ENCODE peak calls at places on chromosome 4, in nine cellular contexts. O is psoas muscle, H is upper lobe of left lung, G is ascending aorta, S is aorta, E is cardiac muscle cell, A is mesendoderm, L is body of pancreas, K is prostate gland. U is an unnamed sample.

GRCh38 chr4:141275834-141276233 is 55.1 kb downstream of the ZNF330 start:
- DNase-seq in E (no peak), O (no peak), H (no peak), K (no peak), G (no peak), L (no peak), A (peak; percentile 36), S (no peak), U (no peak)

GRCh38 chr4:182593413-182593812 is 323.8 kb downstream of the DCTD start:
- DNase-seq in E (no peak), S (no peak), K (no peak), L (no peak), O (no peak), G (no peak), A (peak; percentile 23), H (no peak), U (no peak)

GRCh38 chr4:83651846-83652245 is 115.9 kb downstream of the GPAT3 start:
- DNase-seq in E (no peak), O (no peak), H (no peak), L (no peak), G (no peak), A (no peak), S (no peak), K (no peak), U (no peak)

GRCh38 chr4:84875636-84876371 is 90.7 kb downstream of the WDFY3 start:
- DNase-seq in G (no peak), A (peak; percentile 66), S (no peak), H (no peak), L (no peak), K (no peak), O (no peak), E (no peak), U (no peak)

GRCh38 chr4:185352741-185353140 is 43.0 kb downstream of the LRP2BP start:
- DNase-seq in L (no peak), H (no peak), S (no peak), E (no peak), G (no peak), O (no peak), A (no peak), K (no peak), U (no peak)

GRCh38 chr4:75948822-75949444 is 8.1 kb upstream of the NAAA start:
- DNase-seq in E (no peak), O (no peak), G (no peak), K (no peak), S (no peak), H (no peak), L (no peak), A (no peak), U (no peak)

GRCh38 chr4:158025131-158025530 is 147.7 kb downstream of the GASK1B start:
- DNase-seq in E (no peak), G (no peak), S (no peak), L (no peak), A (no peak), O (no peak), H (no peak), K (no peak), U (no peak)

GRCh38 chr4:79650794-79651431 is 242.9 kb upstream of the GK2 start:
- DNase-seq in K (no peak), H (no peak), O (no peak), G (no peak), L (no peak), A (peak; percentile 64), S (no peak), E (no peak), U (no peak)

DNA sequence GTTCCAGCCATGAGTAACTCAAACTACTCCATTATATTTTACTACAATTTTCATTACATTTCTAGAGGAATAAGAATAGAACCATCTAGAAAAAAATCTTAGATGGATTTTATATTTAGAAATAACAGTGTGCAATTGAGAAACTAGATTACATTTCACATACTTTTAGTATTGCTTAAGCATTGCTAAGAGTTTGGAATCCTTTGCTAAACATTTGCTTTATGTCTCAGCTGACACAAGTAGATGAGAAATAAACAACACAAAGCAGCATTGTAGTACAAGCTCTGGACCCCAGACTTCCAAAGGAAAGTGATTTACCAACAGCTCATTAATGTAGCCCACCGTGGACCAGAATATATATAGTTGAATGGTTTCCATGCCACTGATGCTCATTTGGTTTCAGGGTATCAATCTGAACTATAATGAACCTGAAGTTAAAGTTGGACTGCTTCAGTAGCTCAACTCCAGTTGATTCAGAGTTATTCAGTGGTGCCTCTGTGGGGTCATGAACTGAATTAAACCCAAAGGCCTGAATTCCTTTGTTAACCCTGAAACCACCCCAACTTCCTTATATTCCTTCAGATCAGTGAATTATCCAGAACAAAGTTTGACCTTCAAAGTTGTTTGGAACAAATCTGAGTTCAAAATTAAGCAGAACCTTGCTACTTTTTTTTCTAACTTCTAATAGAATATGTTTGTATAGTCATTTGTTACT is 132.1 kb upstream of the NEIL3 start:
- DNase-seq in A (no peak), E (no peak), S (no peak), K (no peak), G (no peak), O (no peak), H (no peak), L (no peak), U (no peak)
- H3K27ac ChIP-seq in A (no peak overlapping the region), E (no peak overlapping the region), S (peak overlapping the region; percentile 51), K (no peak overlapping the region), G (peak overlapping the region; percentile 12), O (no peak overlapping the region), H (no peak overlapping the region), L (peak overlapping the region; percentile 7), U (peak overlapping the region; percentile 2)

DNA sequence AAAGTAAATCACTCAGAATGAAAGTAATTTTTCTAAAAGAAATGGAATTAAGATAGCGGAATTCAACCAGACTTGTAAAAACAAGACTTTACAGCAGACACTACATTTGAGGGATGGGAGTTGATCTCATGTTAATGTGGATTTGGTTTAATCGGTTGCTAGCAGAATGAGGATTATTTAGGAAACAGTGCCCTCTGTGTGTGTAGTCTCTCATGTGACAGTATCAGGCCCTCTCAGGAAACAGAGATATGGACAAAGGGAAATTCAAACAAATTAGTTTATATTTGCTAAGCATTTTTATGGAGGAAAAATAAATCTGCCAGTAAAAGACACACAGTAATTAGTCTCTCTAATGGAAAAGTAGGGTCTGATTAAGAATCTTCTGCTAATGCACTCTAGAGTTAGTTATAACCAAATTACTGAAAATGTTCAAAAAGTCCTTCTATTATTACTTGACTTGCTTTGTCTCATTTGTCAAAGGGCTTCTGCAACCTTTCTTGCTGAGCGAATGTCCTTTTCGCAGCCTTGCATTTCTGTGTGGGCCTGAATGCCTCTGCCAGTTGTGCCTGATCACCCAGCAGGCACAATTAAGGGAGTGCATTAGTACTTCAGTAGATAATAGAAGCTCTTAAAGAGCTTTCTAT is 1282.3 kb upstream of the TENM3 start:
- DNase-seq in H (no peak), S (no peak), A (peak; percentile 10), K (no peak), O (no peak), E (peak; percentile 18), L (no peak), G (no peak), U (no peak)
- H3K27ac ChIP-seq in H (no peak overlapping the region), S (no peak overlapping the region), A (no peak overlapping the region), K (no peak overlapping the region), O (no peak overlapping the region), E (peak overlapping the region; percentile 58), L (no peak overlapping the region), G (no peak overlapping the region), U (no peak overlapping the region)

GRCh38 chr4:2928242-2929155 is 34.7 kb downstream of the NOP14 start:
- DNase-seq in K (no peak), H (peak; percentile 59), L (peak; percentile 8), G (no peak), S (peak; percentile 67), O (peak; percentile 33), E (no peak), A (no peak), U (peak; percentile 21)
- H3K27ac ChIP-seq in K (no peak overlapping the region), H (peak overlapping the region; percentile 91), L (no peak overlapping the region), G (no peak overlapping the region), S (no peak overlapping the region), O (no peak overlapping the region), E (no peak overlapping the region), A (no peak overlapping the region), U (peak overlapping the region; percentile 17)

DNA sequence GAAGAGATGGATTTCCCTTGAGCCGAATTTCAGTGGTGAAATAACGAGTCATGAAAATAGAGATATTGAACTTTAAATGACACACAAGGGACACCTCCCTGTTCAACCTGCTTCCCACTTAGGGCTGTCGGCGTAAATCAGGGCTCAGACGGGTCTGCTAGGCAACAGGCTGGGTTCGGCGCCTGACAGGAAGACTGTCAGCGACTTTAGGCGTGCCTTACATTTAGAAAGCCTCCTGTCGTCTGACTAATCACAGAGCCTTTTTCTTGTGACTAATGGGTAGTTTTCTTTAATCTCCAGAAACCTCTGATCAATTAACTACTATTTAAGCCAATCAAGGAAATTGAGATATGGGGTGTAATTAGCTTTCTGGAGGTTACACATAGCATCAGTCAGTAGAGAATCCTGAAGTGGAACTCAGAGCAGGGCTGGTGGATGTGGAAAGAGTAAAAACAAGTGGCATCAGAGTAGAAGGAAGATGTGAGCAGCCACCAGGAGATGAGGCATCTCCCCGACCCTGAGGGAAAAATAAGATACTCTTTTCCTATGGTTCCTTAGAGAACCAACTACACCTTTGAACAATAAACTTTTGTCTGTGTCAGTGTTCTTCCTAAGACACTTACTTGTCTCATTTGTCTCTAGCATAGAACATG is 86.2 kb upstream of the HS3ST1 start:
- DNase-seq in G (no peak), O (no peak), S (no peak), H (no peak), A (no peak), E (peak; percentile 62), K (no peak), L (no peak), U (no peak)
- H3K27ac ChIP-seq in G (no peak overlapping the region), O (no peak overlapping the region), S (no peak overlapping the region), H (no peak overlapping the region), A (no peak overlapping the region), E (peak overlapping the region; percentile 4), K (no peak overlapping the region), L (no peak overlapping the region), U (no peak overlapping the region)

GRCh38 chr4:8473920-8474590 is 33.5 kb downstream of the TRMT44 start:
- DNase-seq in H (no peak), L (no peak), E (no peak), A (no peak), G (no peak), O (no peak), S (no peak), K (no peak), U (no peak)

GRCh38 chr4:8473198-8473919 is 32.8 kb downstream of the TRMT44 start:
- DNase-seq in H (no peak), A (no peak), O (no peak), E (no peak), G (peak; percentile 73), S (no peak), L (no peak), K (no peak), U (no peak)

GRCh38 chr4:8472166-8472688 is 31.6 kb downstream of the TRMT44 start:
- DNase-seq in A (no peak), S (no peak), K (no peak), G (no peak), H (no peak), O (no peak), L (no peak), E (no peak), U (no peak)

GRCh38 chr4:8471211-8471875 is 30.8 kb downstream of the TRMT44 start:
- DNase-seq in O (no peak), K (no peak), L (no peak), E (no peak), G (no peak), A (no peak), H (no peak), S (no peak), U (no peak)

GRCh38 chr4:8472689-8473197 is 32.2 kb downstream of the TRMT44 start:
- DNase-seq in A (peak; percentile 23), G (peak; percentile 73), O (no peak), E (no peak), L (no peak), S (no peak), K (no peak), H (no peak), U (no peak)
- H3K27ac ChIP-seq in A (no peak overlapping the region), G (peak overlapping the region; percentile 77), O (peak overlapping the region; percentile 30), E (peak overlapping the region; percentile 33), L (no peak overlapping the region), S (peak overlapping the region; percentile 61), K (peak overlapping the region; percentile 31), H (peak overlapping the region; percentile 73), U (peak overlapping the region; percentile 50)

GRCh38 chr4:5395781-5396180 is 312.6 kb downstream of the EVC2 start:
- DNase-seq in K (no peak), H (no peak), G (no peak), A (no peak), O (no peak), E (no peak), S (no peak), L (no peak), U (no peak)
- H3K27ac ChIP-seq in K (no peak overlapping the region), H (no peak overlapping the region), G (no peak overlapping the region), A (no peak overlapping the region), O (no peak overlapping the region), E (no peak overlapping the region), S (no peak overlapping the region), L (no peak overlapping the region), U (no peak overlapping the region)